ENCODE peak calls at places on chromosomes 3 and 15, in five cellular contexts. A is WERI-Rb-1, V is AG09319, J is tibial artery, N is glutamatergic neuron. U is an unnamed sample.

GRCh38 chr15:96948981-96949380 is 618.5 kb downstream of the NR2F2 start:
- DNase-seq in N (no peak), J (no peak), A (no peak), V (no peak), U (no peak)

GRCh38 chr3:72380711-72381508 is 467.3 kb downstream of the SHQ1 start:
- DNase-seq in A (no peak), N (no peak), J (no peak), V (no peak), U (no peak)

GRCh38 chr15:73078722-73079121 is 26.5 kb downstream of the NEO1 start:
- DNase-seq in J (no peak), N (no peak), A (no peak), V (peak), U (no peak)

GRCh38 chr15:91369823-91370222 is 269.8 kb downstream of the SV2B start:
- DNase-seq in V (no peak), N (no peak), J (no peak), A (no peak), U (no peak)

GRCh38 chr3:141578197-141578596 is 91.4 kb downstream of the RASA2 start:
- DNase-seq in A (no peak), V (no peak), J (no peak), N (no peak), U (no peak)

GRCh38 chr3:129577356-129577755 is 29.1 kb downstream of the PLXND1 start:
- DNase-seq in A (peak), V (no peak), N (peak), J (no peak), U (no peak)

GRCh38 chr15:26891448-26891881 is 24.6 kb downstream of the GABRA5 start:
- DNase-seq in N (peak), J (no peak), V (peak), A (peak), U (no peak)

GRCh38 chr15:63605816-63606215 is 8.6 kb downstream of the FBXL22 start:
- DNase-seq in J (no peak), A (no peak), V (no peak), N (no peak), U (no peak)

GRCh38 chr3:182259579-182259978 is 533.7 kb upstream of the ATP11B start:
- DNase-seq in A (peak), J (no peak), V (no peak), N (peak), U (no peak)

GRCh38 chr3:170751083-170751893 is 118.7 kb downstream of the RPL22L1 start:
- DNase-seq in J (peak), V (peak), A (no peak), N (no peak), U (no peak)

GRCh38 chr3:141851411-141851810 is 25.0 kb upstream of the ATP1B3 start:
- DNase-seq in A (no peak), V (no peak), J (no peak), N (no peak), U (no peak)

GRCh38 chr3:14506626-14507344 is 33.4 kb downstream of the GRIP2 start:
- DNase-seq in A (no peak), J (no peak), N (no peak), V (no peak), U (no peak)

GRCh38 chr3:64190517-64191515 is 34.5 kb downstream of the PRICKLE2 start:
- DNase-seq in J (no peak), N (no peak), A (peak), V (peak), U (no peak)

GRCh38 chr15:83322061-83322460 is 37.6 kb upstream of the BNC1 start:
- DNase-seq in N (no peak), V (no peak), A (no peak), J (no peak), U (no peak)

GRCh38 chr3:39138804-39139415 is 14.5 kb downstream of the CSRNP1 start:
- DNase-seq in J (peak), N (no peak), A (no peak), V (no peak), U (no peak)

DNA sequence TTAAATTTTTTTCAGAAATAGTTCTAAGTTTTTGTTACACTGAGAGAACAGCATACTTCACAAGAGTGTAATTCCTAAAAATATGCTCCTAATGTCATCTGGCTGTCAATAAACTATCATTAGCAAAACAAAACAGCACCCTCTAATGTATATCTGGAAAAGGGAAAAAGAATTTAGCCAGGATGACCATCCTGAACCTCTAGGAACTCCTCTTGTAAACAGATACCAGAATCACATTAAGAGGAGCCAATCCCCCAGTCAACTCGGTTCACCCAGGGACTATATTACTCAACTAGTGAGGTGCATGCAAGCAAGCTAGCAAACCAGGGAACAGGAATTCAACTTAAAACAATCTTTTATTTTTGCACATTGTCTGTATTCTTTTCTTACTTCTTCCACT is 63.2 kb downstream of the RAD18 start:
- DNase-seq in J (no peak), N (no peak), V (no peak), A (no peak), U (no peak)
- TF ChIP-seq CTCF in J (no peak), N (no peak), V (no peak), A (no peak), U (no peak)

GRCh38 chr3:113947372-113948014 is at the start of gene ZDHHC23:
- DNase-seq in V (no peak), N (peak), A (peak), J (peak), U (peak)

GRCh38 chr3:113946831-113947230 is 982 bp upstream of the ZDHHC23 start:
- DNase-seq in J (no peak), V (no peak), A (no peak), N (no peak), U (no peak)

GRCh38 chr3:113953677-113954076 is 5.9 kb downstream of the ZDHHC23 start:
- DNase-seq in A (no peak), J (no peak), N (no peak), V (no peak), U (no peak)

GRCh38 chr3:113952921-113953320 is 5.1 kb downstream of the ZDHHC23 start:
- DNase-seq in J (no peak), A (no peak), N (no peak), V (no peak), U (no peak)

GRCh38 chr3:113948015-113948917 is 453 bp downstream of the ZDHHC23 start:
- DNase-seq in A (peak), J (no peak), V (no peak), N (peak), U (peak)
- TF ChIP-seq CTCF in A (no peak), J (no peak), V (no peak), N (no peak), U (no peak)

GRCh38 chr15:40151499-40151898 is 9.4 kb upstream of the BUB1B start:
- DNase-seq in V (no peak), A (no peak), J (no peak), N (no peak), U (no peak)

GRCh38 chr15:40149339-40149738 is 11.5 kb upstream of the BUB1B start:
- DNase-seq in A (no peak), J (no peak), V (no peak), N (no peak), U (no peak)

GRCh38 chr15:40150163-40150925 is 10.5 kb upstream of the BUB1B start:
- DNase-seq in N (no peak), A (no peak), J (peak), V (no peak), U (peak)

GRCh38 chr15:40155270-40155910 is 5.5 kb upstream of the BUB1B start:
- DNase-seq in V (no peak), A (no peak), N (no peak), J (no peak), U (no peak)

GRCh38 chr15:40151991-40152390 is 8.9 kb upstream of the BUB1B start:
- DNase-seq in V (no peak), N (no peak), A (no peak), J (no peak), U (no peak)
- TF ChIP-seq CTCF in V (no peak), N (no peak), A (no peak), J (no peak), U (no peak)

DNA sequence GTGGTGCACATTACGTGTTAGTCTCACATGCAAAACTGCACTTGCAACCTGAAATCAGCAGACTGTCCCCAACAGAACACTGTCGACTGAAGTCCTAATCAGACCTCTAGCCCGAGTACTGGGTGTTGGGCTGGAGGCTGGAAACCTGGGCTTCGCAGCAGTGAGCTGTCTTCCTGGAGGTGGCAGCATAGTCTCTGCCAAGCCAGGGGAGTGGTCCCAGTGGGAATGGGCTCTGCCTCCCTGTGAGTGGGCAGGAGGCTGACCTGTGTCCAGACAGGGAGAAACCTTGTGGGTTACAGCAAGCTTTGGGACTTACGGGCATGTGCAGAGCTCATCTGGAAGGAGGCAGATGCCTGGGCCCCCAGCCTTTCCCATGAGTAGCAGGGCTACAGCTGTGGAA is 38.2 kb upstream of the MYZAP start:
- DNase-seq in V (no peak), N (no peak), A (peak), J (no peak), U (no peak)
- TF ChIP-seq CTCF in V (no peak), N (no peak), A (peak), J (no peak), U (no peak)

GRCh38 chr3:71325715-71326114 is 257.8 kb downstream of the FOXP1 start:
- DNase-seq in N (no peak), A (no peak), J (no peak), V (no peak), U (no peak)
- TF ChIP-seq CTCF in N (no peak), A (no peak), J (no peak), V (no peak), U (no peak)

GRCh38 chr3:195895078-195895899 is 13.1 kb downstream of the TNK2 start:
- DNase-seq in N (peak), A (peak), V (no peak), J (peak), U (no peak)
- TF ChIP-seq CTCF in N (peak), A (peak), V (peak), J (no peak), U (no peak)

U was measured in mesothelial cell of epicardium.